ENCODE peak calls at places on chromosome 1, in nine cellular contexts. T is fibroblast of pulmonary artery, V is progenitor cell of endocrine pancreas, E is epithelial cell of esophagus, P is lower lobe of right lung, G is endothelial cell, M is astrocyte of the spinal cord, A is bronchial epithelial cell, C is mesothelial cell of epicardium. H is an unnamed sample.

GRCh38 chr1:13836631-13837030 is 136.6 kb downstream of the PRDM2 start:
- DNase-seq in M (no peak), A (no peak), C (no peak), E (no peak), G (no peak), T (no peak), P (no peak), V (no peak), H (no peak)

GRCh38 chr1:114236517-114236916 is 82.8 kb upstream of the SYT6 start:
- DNase-seq in P (no peak), C (no peak), A (no peak), G (no peak), V (no peak), M (no peak), T (no peak), E (no peak), H (no peak)

GRCh38 chr1:186530104-186530503 is 69.2 kb upstream of the PDC start:
- DNase-seq in G (no peak), M (peak), V (no peak), E (no peak), A (no peak), T (peak), P (no peak), C (no peak), H (no peak)

GRCh38 chr1:91398291-91398690 is 6.3 kb downstream of the HFM1 start:
- DNase-seq in V (no peak), P (no peak), C (no peak), T (no peak), E (no peak), M (no peak), G (no peak), A (no peak), H (no peak)

GRCh38 chr1:40944841-40945430 is 34.6 kb upstream of the CTPS1 start:
- DNase-seq in C (no peak), V (no peak), M (peak), T (peak), E (no peak), P (no peak), A (no peak), G (no peak), H (no peak)

GRCh38 chr1:106022312-106022902 is 1034.1 kb upstream of the PRMT6 start:
- DNase-seq in G (no peak), A (peak), C (no peak), P (no peak), E (peak), M (peak), V (no peak), T (peak), H (peak)

GRCh38 chr1:17984510-17985085 is 123.0 kb upstream of the IGSF21 start:
- DNase-seq in C (no peak), M (no peak), G (peak), P (no peak), E (no peak), V (peak), T (peak), A (no peak), H (no peak)

GRCh38 chr1:167791281-167792209 is 69.8 kb downstream of the MPZL1 start:
- DNase-seq in M (peak), T (peak), P (no peak), V (no peak), A (no peak), E (no peak), C (no peak), G (no peak), H (no peak)

GRCh38 chr1:235259133-235259778 is 68.7 kb downstream of the ARID4B start:
- DNase-seq in E (no peak), T (no peak), M (no peak), G (no peak), A (no peak), C (no peak), P (no peak), V (no peak), H (no peak)

GRCh38 chr1:201309420-201309819 is 26.1 kb downstream of the PKP1 start:
- DNase-seq in C (no peak), G (peak), P (peak), M (peak), T (peak), E (peak), V (no peak), A (peak), H (peak)

GRCh38 chr1:159214149-159214760 is 9.6 kb downstream of the ACKR1 start:
- DNase-seq in G (peak), T (peak), V (peak), A (peak), P (no peak), E (peak), C (no peak), M (peak), H (peak)

GRCh38 chr1:25519624-25520023 is 23.8 kb upstream of the LDLRAP1 start:
- DNase-seq in C (no peak), A (peak), E (peak), G (no peak), P (no peak), T (peak), V (no peak), M (peak), H (peak)

GRCh38 chr1:2230781-2231666 is 2.9 kb downstream of the SKI start:
- DNase-seq in V (no peak), C (no peak), A (no peak), M (no peak), P (peak), G (no peak), E (no peak), T (no peak), H (peak)

GRCh38 chr1:30518696-30519095 is 204.7 kb downstream of the MATN1 start:
- DNase-seq in E (no peak), M (no peak), T (no peak), V (no peak), P (no peak), G (no peak), C (no peak), A (no peak), H (no peak)

GRCh38 chr1:45230537-45230936 is 24.1 kb upstream of the ZSWIM5 start:
- DNase-seq in M (no peak), C (no peak), G (no peak), E (peak), T (no peak), V (no peak), A (peak), P (no peak), H (no peak)

GRCh38 chr1:39213511-39214002 is 9.1 kb downstream of the MACF1 start:
- DNase-seq in G (no peak), T (peak), M (peak), E (peak), C (no peak), A (peak), P (no peak), V (no peak), H (peak)

GRCh38 chr1:222994506-222995229 is 148.4 kb downstream of the TLR5 start:
- DNase-seq in E (peak), M (peak), P (no peak), A (peak), G (no peak), V (no peak), C (no peak), T (peak), H (peak)

GRCh38 chr1:13585599-13585965 is 1.9 kb downstream of the PDPN start:
- DNase-seq in G (no peak), V (no peak), A (no peak), T (no peak), C (no peak), M (no peak), P (no peak), E (no peak), H (peak)

GRCh38 chr1:26025517-26025916 is 3.9 kb downstream of the EXTL1 start:
- DNase-seq in E (no peak), P (no peak), M (no peak), A (no peak), C (no peak), T (no peak), V (no peak), G (no peak), H (peak)

GRCh38 chr1:46205141-46205540 is 2.0 kb downstream of the LURAP1 start:
- DNase-seq in V (no peak), P (no peak), E (no peak), G (no peak), A (no peak), T (no peak), C (no peak), M (no peak), H (no peak)

GRCh38 chr1:230210979-230211336 is 143.9 kb downstream of the GALNT2 start:
- DNase-seq in C (no peak), E (no peak), M (no peak), A (no peak), P (no peak), V (no peak), T (no peak), G (no peak), H (peak)

GRCh38 chr1:6148497-6149241 is 31.5 kb downstream of the CHD5 start:
- DNase-seq in T (peak), E (peak), V (peak), A (peak), G (peak), M (peak), P (peak), C (peak), H (peak)

GRCh38 chr1:235710665-235711064 is 61.1 kb upstream of the GNG4 start:
- DNase-seq in G (no peak), E (no peak), A (no peak), M (no peak), C (no peak), P (no peak), T (no peak), V (no peak), H (no peak)

GRCh38 chr1:227947678-227948492 is at the start of gene WNT9A:
- DNase-seq in M (peak), G (peak), P (no peak), V (peak), E (peak), C (peak), A (peak), T (peak), H (peak)
- TF ChIP-seq CTCF in M (no peak), G (no peak), P (no peak), V (no peak), E (no peak), C (no peak), A (no peak), T (no peak), H (no peak)

DNA sequence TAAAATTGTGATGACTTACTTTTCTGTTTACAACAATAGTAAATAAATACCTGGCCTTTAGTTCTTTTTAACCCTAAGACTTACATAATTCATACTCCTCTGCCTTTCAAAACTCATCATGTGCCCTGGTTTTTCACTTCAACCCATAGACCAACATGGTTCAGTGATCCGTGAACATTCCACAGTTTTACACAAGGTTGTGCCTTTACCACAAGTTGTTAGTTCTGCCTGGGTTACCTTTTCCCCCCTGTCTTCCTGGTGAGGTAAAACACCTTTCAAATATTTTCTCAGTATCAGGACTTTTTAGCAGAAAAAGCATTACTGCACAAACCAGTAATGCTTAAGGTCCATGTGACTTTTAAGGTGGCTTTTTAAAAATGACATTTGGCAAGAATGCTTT is 1466.4 kb downstream of the PLA2G4A start:
- DNase-seq in P (no peak), V (no peak), E (no peak), T (no peak), G (no peak), M (no peak), A (no peak), C (no peak), H (no peak)
- TF ChIP-seq CTCF in P (no peak), V (no peak), E (no peak), T (no peak), G (no peak), M (no peak), A (no peak), C (no peak), H (no peak)

GRCh38 chr1:88936760-88937342 is 45.5 kb upstream of the GTF2B start:
- DNase-seq in G (no peak), P (no peak), V (no peak), T (no peak), C (no peak), A (no peak), E (no peak), M (no peak), H (no peak)

GRCh38 chr1:88936223-88936523 is 44.8 kb upstream of the GTF2B start:
- DNase-seq in G (no peak), A (no peak), E (no peak), P (no peak), T (no peak), M (no peak), C (no peak), V (no peak), H (no peak)

DNA sequence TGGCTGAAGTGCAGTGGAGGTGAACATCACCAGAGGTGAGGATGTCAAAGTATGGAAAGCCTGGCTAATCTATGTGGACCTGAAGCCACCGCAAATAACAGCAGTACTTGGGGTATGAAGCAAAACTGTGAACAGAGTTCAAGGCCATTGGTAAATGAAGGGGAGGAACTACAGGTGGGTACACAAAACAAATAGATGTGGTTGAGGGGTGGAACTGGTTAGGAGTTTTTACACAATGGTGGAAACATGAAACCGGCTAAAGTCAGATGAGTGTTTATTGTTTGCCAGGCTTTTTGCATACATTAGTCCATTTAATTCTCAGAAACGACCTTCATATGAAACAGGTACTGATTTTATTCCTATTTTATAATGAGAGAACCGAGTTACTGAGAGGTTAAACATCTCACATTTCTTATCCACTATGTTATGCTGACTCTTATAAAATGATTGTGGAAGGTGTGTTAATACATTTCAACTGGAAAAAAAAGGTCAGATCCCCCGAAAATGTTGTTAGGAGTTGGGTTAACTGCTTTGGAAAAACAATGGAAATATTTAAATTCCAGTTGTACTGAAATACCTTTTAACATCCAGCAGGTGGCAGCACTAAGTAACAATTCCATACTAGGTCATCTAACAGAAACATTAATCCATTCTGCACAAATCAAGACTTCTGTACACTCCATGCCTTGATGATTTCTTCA is 44.3 kb upstream of the GTF2B start:
- DNase-seq in V (no peak), C (no peak), A (peak), G (peak), M (peak), P (no peak), E (peak), T (peak), H (peak)
- TF ChIP-seq CTCF in V (peak), C (peak), A (peak), G (peak), M (peak), P (peak), E (peak), T (peak), H (peak)

GRCh38 chr1:177913762-177914540 is 55.9 kb downstream of the SEC16B start:
- DNase-seq in C (no peak), A (peak), M (peak), V (no peak), E (peak), G (peak), P (no peak), T (peak), H (peak)
- TF ChIP-seq CTCF in C (no peak), A (peak), M (peak), V (peak), E (peak), G (no peak), P (no peak), T (peak), H (peak)

H was measured in osteoblast.